ENCODE peak calls at places on chromosome 1, in six cellular contexts. W is C1 segment of cervical spinal cord; F is fibroblast of lung; C is activated CD4-positive, alpha-beta T cell treated with anti-CD3 and anti-CD28 coated beads, Interleukin-2, amount 10 ng/mL, durations not matched to agents 24 days and 14 days; Y is nucleus accumbens; T is COLO829. G is an unnamed sample.

GRCh38 chr1:203584040-203584439 is 42.6 kb upstream of the ATP2B4 start:
- DNase-seq in W (no peak), C (no peak), F (peak), Y (no peak), T (no peak), G (no peak)

GRCh38 chr1:222815367-222815765 is 527 bp downstream of the DISP1 start:
- DNase-seq in F (peak), Y (no peak), C (peak), W (no peak), T (no peak), G (no peak)

GRCh38 chr1:159924025-159924790 is 1.1 kb downstream of the TAGLN2 start:
- DNase-seq in C (peak), F (peak), T (peak), W (no peak), Y (no peak), G (no peak)

GRCh38 chr1:44237721-44238457 is 24.6 kb downstream of the DMAP1 start:
- DNase-seq in F (peak), C (peak), Y (peak), T (no peak), W (no peak), G (peak)

GRCh38 chr1:21703318-21703963 is 34.3 kb upstream of the RAP1GAP start:
- DNase-seq in T (peak), W (no peak), C (peak), F (peak), Y (no peak), G (no peak)

GRCh38 chr1:15283500-15283899 is 36.5 kb downstream of the FHAD1 start:
- DNase-seq in F (peak), T (no peak), C (no peak), W (no peak), Y (no peak), G (no peak)

GRCh38 chr1:182674346-182675246 is 9.8 kb downstream of the RGS8 start:
- DNase-seq in C (no peak), Y (no peak), F (peak), W (no peak), T (no peak), G (no peak)

GRCh38 chr1:72932025-72932424 is 649.7 kb upstream of the NEGR1 start:
- DNase-seq in Y (no peak), C (no peak), T (no peak), W (no peak), F (no peak), G (no peak)

GRCh38 chr1:201481761-201482493 is 12.9 kb upstream of the PHLDA3 start:
- DNase-seq in C (peak), Y (peak), F (peak), T (peak), W (peak), G (peak)

GRCh38 chr1:228794810-228795209 is 59.5 kb downstream of the RHOU start:
- DNase-seq in F (no peak), T (no peak), C (peak), Y (no peak), W (no peak), G (no peak)

GRCh38 chr1:231058416-231059109 is 18.5 kb upstream of the FAM89A start:
- DNase-seq in W (no peak), T (no peak), F (no peak), Y (no peak), C (no peak), G (no peak)

GRCh38 chr1:167141963-167142362 is 48.1 kb downstream of the STYXL2 start:
- DNase-seq in W (no peak), T (no peak), F (no peak), Y (no peak), C (no peak), G (no peak)

GRCh38 chr1:206117151-206117948 is at the start of gene AVPR1B:
- DNase-seq in T (no peak), W (no peak), F (peak), Y (peak), C (peak), G (no peak)

GRCh38 chr1:6358757-6359567 is 34.6 kb downstream of the ACOT7 start:
- DNase-seq in T (no peak), C (peak), F (peak), Y (no peak), W (no peak), G (no peak)

GRCh38 chr1:111738436-111739221 is 566 bp downstream of the INKA2 start:
- DNase-seq in F (peak), W (peak), Y (peak), T (no peak), C (peak), G (peak)

GRCh38 chr1:112298558-112298957 is 97.5 kb upstream of the CTTNBP2NL start:
- DNase-seq in F (peak), C (peak), W (no peak), Y (peak), T (peak), G (peak)

GRCh38 chr1:100941098-100941527 is 45.2 kb downstream of the SLC30A7 start:
- DNase-seq in T (no peak), C (peak), W (no peak), F (no peak), Y (no peak), G (no peak)

GRCh38 chr1:244049969-244050834 is 881 bp upstream of the ZBTB18 start:
- DNase-seq in C (peak), W (no peak), F (no peak), T (no peak), Y (no peak), G (peak)

GRCh38 chr1:7985851-7986612 is 24.5 kb downstream of the PARK7 start:
- DNase-seq in C (no peak), W (no peak), T (no peak), Y (no peak), F (no peak), G (no peak)

GRCh38 chr1:74767490-74767889 is 34.5 kb downstream of the TYW3 start:
- DNase-seq in W (no peak), C (no peak), F (no peak), T (no peak), Y (no peak), G (no peak)

GRCh38 chr1:26276432-26276838 is 3.5 kb upstream of the SH3BGRL3 start:
- DNase-seq in T (no peak), F (no peak), C (no peak), W (no peak), Y (no peak), G (no peak)

GRCh38 chr1:151325646-151326429 is 1.4 kb downstream of the PI4KB start:
- DNase-seq in W (no peak), Y (no peak), F (peak), T (no peak), C (no peak), G (no peak)

GRCh38 chr1:115692224-115692623 is 50.5 kb downstream of the VANGL1 start:
- DNase-seq in W (no peak), C (no peak), T (no peak), Y (no peak), F (no peak), G (no peak)